ENCODE peak calls at places on chromosomes 6 and 20, in five cellular contexts. One of them, this sample, is unnamed.

GRCh38 chr6:14211596-14211961 is 94.0 kb downstream of the CD83 start:
- DNase-seq in trophoblast cell: no peak
- DNase-seq in neuronal stem cell: peak; percentile 83
- DNase-seq in mesenchymal stem cell: peak; percentile 62
- DNase-seq in H9: peak; percentile 59
- DNase-seq in this sample: peak; percentile 33

GRCh38 chr20:8601542-8601912 is 467.4 kb upstream of the PLCB4 start:
- DNase-seq in mesenchymal stem cell: no peak
- DNase-seq in neuronal stem cell: no peak
- DNase-seq in trophoblast cell: no peak
- DNase-seq in H9: no peak
- DNase-seq in this sample: no peak

GRCh38 chr6:168057836-168058235 is 21.2 kb downstream of the FRMD1 start:
- DNase-seq in trophoblast cell: no peak
- DNase-seq in neuronal stem cell: no peak
- DNase-seq in mesenchymal stem cell: no peak
- DNase-seq in H9: no peak
- DNase-seq in this sample: no peak

GRCh38 chr6:2744206-2744771 is 6.4 kb downstream of the MYLK4 start:
- DNase-seq in trophoblast cell: no peak
- DNase-seq in H9: no peak
- DNase-seq in mesenchymal stem cell: peak; percentile 26
- DNase-seq in neuronal stem cell: no peak
- DNase-seq in this sample: no peak

GRCh38 chr6:37660317-37660716 is 37.4 kb downstream of the MDGA1 start:
- DNase-seq in mesenchymal stem cell: no peak
- DNase-seq in trophoblast cell: no peak
- DNase-seq in neuronal stem cell: no peak
- DNase-seq in H9: no peak
- DNase-seq in this sample: no peak

GRCh38 chr6:159172066-159172465 is 2.9 kb downstream of the FNDC1 start:
- DNase-seq in neuronal stem cell: no peak
- DNase-seq in mesenchymal stem cell: no peak
- DNase-seq in H9: no peak
- DNase-seq in trophoblast cell: no peak
- DNase-seq in this sample: no peak

GRCh38 chr6:81171991-81172740 is 580.3 kb downstream of the TENT5A start:
- DNase-seq in trophoblast cell: no peak
- DNase-seq in H9: no peak
- DNase-seq in neuronal stem cell: no peak
- DNase-seq in mesenchymal stem cell: peak; percentile 80
- DNase-seq in this sample: no peak

GRCh38 chr20:63521602-63522001 is 1.0 kb downstream of the PPDPF start:
- DNase-seq in mesenchymal stem cell: peak; percentile 27
- DNase-seq in H9: peak; percentile 51
- DNase-seq in trophoblast cell: no peak
- DNase-seq in neuronal stem cell: no peak
- DNase-seq in this sample: peak; percentile 60

GRCh38 chr6:106730672-106731071 is 101.3 kb downstream of the QRSL1 start:
- DNase-seq in neuronal stem cell: no peak
- DNase-seq in H9: no peak
- DNase-seq in trophoblast cell: no peak
- DNase-seq in mesenchymal stem cell: no peak
- DNase-seq in this sample: no peak

GRCh38 chr6:44493593-44493992 is 106.1 kb downstream of the CDC5L start:
- DNase-seq in H9: no peak
- DNase-seq in trophoblast cell: no peak
- DNase-seq in neuronal stem cell: no peak
- DNase-seq in mesenchymal stem cell: no peak
- DNase-seq in this sample: no peak

GRCh38 chr6:131858765-131859490 is 51.1 kb downstream of the ENPP1 start:
- DNase-seq in H9: no peak
- DNase-seq in trophoblast cell: no peak
- DNase-seq in neuronal stem cell: no peak
- DNase-seq in mesenchymal stem cell: peak; percentile 32
- DNase-seq in this sample: no peak

GRCh38 chr20:33910529-33911327 is 83.0 kb upstream of the RALY start:
- DNase-seq in H9: no peak
- DNase-seq in mesenchymal stem cell: no peak
- DNase-seq in neuronal stem cell: no peak
- DNase-seq in trophoblast cell: no peak
- DNase-seq in this sample: no peak

GRCh38 chr6:37988696-37989095 is 169.2 kb downstream of the ZFAND3 start:
- DNase-seq in mesenchymal stem cell: no peak
- DNase-seq in trophoblast cell: no peak
- DNase-seq in H9: no peak
- DNase-seq in neuronal stem cell: no peak
- DNase-seq in this sample: no peak

GRCh38 chr20:63319164-63320040 is 26.4 kb downstream of the COL20A1 start:
- DNase-seq in H9: no peak
- DNase-seq in neuronal stem cell: no peak
- DNase-seq in mesenchymal stem cell: no peak
- DNase-seq in trophoblast cell: no peak
- DNase-seq in this sample: no peak

GRCh38 chr6:5541751-5542432 is 280.6 kb downstream of the FARS2 start:
- DNase-seq in mesenchymal stem cell: peak; percentile 16
- DNase-seq in neuronal stem cell: no peak
- DNase-seq in H9: peak; percentile 77
- DNase-seq in trophoblast cell: peak; percentile 90
- DNase-seq in this sample: no peak

GRCh38 chr20:47789081-47789998 is 4.1 kb upstream of the SULF2 start:
- DNase-seq in mesenchymal stem cell: peak; percentile 69
- DNase-seq in H9: no peak
- DNase-seq in trophoblast cell: no peak
- DNase-seq in neuronal stem cell: no peak
- DNase-seq in this sample: no peak

GRCh38 chr20:24994470-24995368 is 2.2 kb upstream of the APMAP start:
- DNase-seq in H9: peak; percentile 76
- DNase-seq in mesenchymal stem cell: peak; percentile 76
- DNase-seq in trophoblast cell: peak; percentile 59
- DNase-seq in neuronal stem cell: peak; percentile 78
- DNase-seq in this sample: peak; percentile 31

GRCh38 chr20:53021934-53022333 is 49.8 kb downstream of the TSHZ2 start:
- DNase-seq in neuronal stem cell: no peak
- DNase-seq in trophoblast cell: no peak
- DNase-seq in H9: no peak
- DNase-seq in mesenchymal stem cell: peak; percentile 31
- DNase-seq in this sample: no peak

GRCh38 chr6:11798538-11798937 is 19.9 kb upstream of the ADTRP start:
- DNase-seq in mesenchymal stem cell: no peak
- DNase-seq in H9: no peak
- DNase-seq in trophoblast cell: no peak
- DNase-seq in neuronal stem cell: no peak
- DNase-seq in this sample: no peak

GRCh38 chr6:72624557-72625160 is 2.8 kb downstream of the KCNQ5 start:
- DNase-seq in H9: no peak
- DNase-seq in trophoblast cell: no peak
- DNase-seq in neuronal stem cell: no peak
- DNase-seq in mesenchymal stem cell: peak; percentile 28
- DNase-seq in this sample: no peak

GRCh38 chr6:7258231-7258763 is 54.7 kb downstream of the SSR1 start:
- DNase-seq in mesenchymal stem cell: no peak
- DNase-seq in neuronal stem cell: no peak
- DNase-seq in trophoblast cell: no peak
- DNase-seq in H9: no peak
- DNase-seq in this sample: no peak

GRCh38 chr6:127855542-127856159 is 45.2 kb downstream of the THEMIS start:
- DNase-seq in H9: no peak
- DNase-seq in mesenchymal stem cell: peak; percentile 32
- DNase-seq in trophoblast cell: no peak
- DNase-seq in neuronal stem cell: no peak
- DNase-seq in this sample: no peak

GRCh38 chr6:158564243-158565121 is 4.6 kb downstream of the TMEM181 start:
- DNase-seq in neuronal stem cell: no peak
- DNase-seq in H9: no peak
- DNase-seq in trophoblast cell: no peak
- DNase-seq in mesenchymal stem cell: no peak
- DNase-seq in this sample: no peak

GRCh38 chr20:20395856-20396600 is 28.1 kb downstream of the INSM1 start:
- DNase-seq in neuronal stem cell: peak; percentile 88
- DNase-seq in mesenchymal stem cell: no peak
- DNase-seq in trophoblast cell: no peak
- DNase-seq in H9: peak; percentile 46
- DNase-seq in this sample: no peak

GRCh38 chr6:137698636-137699035 is 168.4 kb upstream of the TNFAIP3 start:
- DNase-seq in H9: no peak
- DNase-seq in mesenchymal stem cell: peak; percentile 34
- DNase-seq in trophoblast cell: no peak
- DNase-seq in neuronal stem cell: no peak
- DNase-seq in this sample: no peak

GRCh38 chr6:135310291-135310690 is 129.2 kb downstream of the MYB start:
- DNase-seq in mesenchymal stem cell: no peak
- DNase-seq in trophoblast cell: no peak
- DNase-seq in neuronal stem cell: no peak
- DNase-seq in H9: no peak
- DNase-seq in this sample: no peak

GRCh38 chr20:58439974-58440767 is 51.1 kb downstream of the VAPB start:
- DNase-seq in trophoblast cell: no peak
- DNase-seq in mesenchymal stem cell: peak; percentile 36
- DNase-seq in H9: no peak
- DNase-seq in neuronal stem cell: no peak
- DNase-seq in this sample: no peak

GRCh38 chr6:140069576-140069975 is 695.1 kb upstream of the CITED2 start:
- DNase-seq in H9: no peak
- DNase-seq in trophoblast cell: no peak
- DNase-seq in mesenchymal stem cell: no peak
- DNase-seq in neuronal stem cell: no peak
- DNase-seq in this sample: no peak

GRCh38 chr20:18331694-18332093 is 43.4 kb downstream of the ZNF133 start:
- DNase-seq in neuronal stem cell: no peak
- DNase-seq in H9: no peak
- DNase-seq in trophoblast cell: no peak
- DNase-seq in mesenchymal stem cell: no peak
- DNase-seq in this sample: no peak

GRCh38 chr6:64812138-64812537 is 894.9 kb downstream of the EYS start:
- DNase-seq in trophoblast cell: no peak
- DNase-seq in H9: no peak
- DNase-seq in neuronal stem cell: no peak
- DNase-seq in mesenchymal stem cell: no peak
- DNase-seq in this sample: no peak
- H2BK12ac ChIP-seq in trophoblast cell: no peak overlapping the region
- H2BK12ac ChIP-seq in H9: no peak overlapping the region
- H2BK12ac ChIP-seq in neuronal stem cell: no peak overlapping the region
- H2BK12ac ChIP-seq in mesenchymal stem cell: no peak overlapping the region
- H2BK12ac ChIP-seq in this sample: no peak overlapping the region

GRCh38 chr20:61315319-61315718 is 63.3 kb downstream of the CDH4 start:
- DNase-seq in mesenchymal stem cell: no peak
- DNase-seq in trophoblast cell: no peak
- DNase-seq in neuronal stem cell: no peak
- DNase-seq in H9: no peak
- DNase-seq in this sample: no peak
- H2BK12ac ChIP-seq in mesenchymal stem cell: no peak overlapping the region
- H2BK12ac ChIP-seq in trophoblast cell: no peak overlapping the region
- H2BK12ac ChIP-seq in neuronal stem cell: no peak overlapping the region
- H2BK12ac ChIP-seq in H9: no peak overlapping the region
- H2BK12ac ChIP-seq in this sample: no peak overlapping the region

GRCh38 chr6:10613693-10614092 is 80.7 kb downstream of the C6orf52 start:
- DNase-seq in H9: no peak
- DNase-seq in trophoblast cell: no peak
- DNase-seq in neuronal stem cell: no peak
- DNase-seq in mesenchymal stem cell: peak; percentile 17
- DNase-seq in this sample: no peak
- H2BK12ac ChIP-seq in H9: no peak overlapping the region
- H2BK12ac ChIP-seq in trophoblast cell: no peak overlapping the region
- H2BK12ac ChIP-seq in neuronal stem cell: no peak overlapping the region
- H2BK12ac ChIP-seq in mesenchymal stem cell: no peak overlapping the region
- H2BK12ac ChIP-seq in this sample: no peak overlapping the region

DNA sequence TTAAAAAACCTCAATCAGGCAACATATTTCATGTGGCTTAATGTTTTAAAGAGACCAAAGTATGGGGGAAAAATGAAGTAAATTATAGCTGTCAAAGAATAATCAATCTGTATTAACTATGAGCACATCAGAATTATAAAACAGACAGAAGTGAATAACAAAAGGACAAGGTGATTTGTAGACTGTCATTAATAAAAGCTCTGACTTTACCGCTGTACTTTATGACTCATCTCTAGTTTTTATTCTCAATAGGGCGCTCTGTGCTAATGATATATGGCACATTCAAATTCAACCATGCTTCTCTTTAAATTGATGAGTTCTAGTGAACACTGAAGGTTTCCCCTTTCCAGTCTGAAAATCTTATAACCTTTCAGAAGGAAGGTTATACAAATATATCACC is 72.0 kb downstream of the PREP start:
- DNase-seq in mesenchymal stem cell: no peak
- DNase-seq in neuronal stem cell: no peak
- DNase-seq in H9: no peak
- DNase-seq in trophoblast cell: no peak
- DNase-seq in this sample: no peak
- H2BK12ac ChIP-seq in mesenchymal stem cell: no peak overlapping the region
- H2BK12ac ChIP-seq in neuronal stem cell: no peak overlapping the region
- H2BK12ac ChIP-seq in H9: no peak overlapping the region
- H2BK12ac ChIP-seq in trophoblast cell: no peak overlapping the region
- H2BK12ac ChIP-seq in this sample: no peak overlapping the region

GRCh38 chr6:157259443-157259842 is 63.9 kb downstream of the TMEM242 start:
- DNase-seq in H9: no peak
- DNase-seq in neuronal stem cell: no peak
- DNase-seq in trophoblast cell: no peak
- DNase-seq in mesenchymal stem cell: no peak
- DNase-seq in this sample: no peak

GRCh38 chr6:157263146-157263545 is 60.2 kb downstream of the TMEM242 start:
- DNase-seq in H9: no peak
- DNase-seq in trophoblast cell: no peak
- DNase-seq in mesenchymal stem cell: no peak
- DNase-seq in neuronal stem cell: no peak
- DNase-seq in this sample: no peak

GRCh38 chr6:157260735-157261134 is 62.6 kb downstream of the TMEM242 start:
- DNase-seq in mesenchymal stem cell: no peak
- DNase-seq in trophoblast cell: no peak
- DNase-seq in neuronal stem cell: no peak
- DNase-seq in H9: no peak
- DNase-seq in this sample: no peak

GRCh38 chr6:157263881-157264397 is 59.4 kb downstream of the TMEM242 start:
- DNase-seq in neuronal stem cell: no peak
- DNase-seq in mesenchymal stem cell: no peak
- DNase-seq in trophoblast cell: no peak
- DNase-seq in H9: no peak
- DNase-seq in this sample: no peak

GRCh38 chr6:157261606-157262005 is 61.7 kb downstream of the TMEM242 start:
- DNase-seq in mesenchymal stem cell: no peak
- DNase-seq in trophoblast cell: no peak
- DNase-seq in neuronal stem cell: no peak
- DNase-seq in H9: no peak
- DNase-seq in this sample: no peak
- H2BK12ac ChIP-seq in mesenchymal stem cell: no peak overlapping the region
- H2BK12ac ChIP-seq in trophoblast cell: no peak overlapping the region
- H2BK12ac ChIP-seq in neuronal stem cell: no peak overlapping the region
- H2BK12ac ChIP-seq in H9: no peak overlapping the region
- H2BK12ac ChIP-seq in this sample: no peak overlapping the region

DNA sequence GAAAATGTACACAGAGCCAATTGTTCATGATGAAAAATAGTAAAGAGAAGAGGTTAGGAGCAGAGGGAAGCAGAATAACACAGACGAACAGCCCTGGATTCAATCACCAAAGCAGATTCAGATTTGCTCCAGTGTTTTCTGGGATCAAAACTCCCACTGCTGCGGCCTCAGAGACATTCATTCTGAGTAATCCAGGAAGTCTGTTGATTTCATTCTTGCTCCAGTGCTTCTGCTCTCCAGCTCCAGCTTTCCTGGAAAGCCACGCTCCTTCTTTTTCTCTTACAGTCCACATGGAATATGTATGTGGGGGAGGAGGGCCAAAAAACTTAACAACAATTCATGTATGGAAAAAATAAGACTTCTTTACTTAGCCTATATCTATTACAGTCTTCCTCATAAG is 26.5 kb upstream of the UST start:
- DNase-seq in mesenchymal stem cell: peak; percentile 14
- DNase-seq in neuronal stem cell: no peak
- DNase-seq in trophoblast cell: no peak
- DNase-seq in H9: no peak
- DNase-seq in this sample: no peak
- H2BK12ac ChIP-seq in mesenchymal stem cell: no peak overlapping the region
- H2BK12ac ChIP-seq in neuronal stem cell: no peak overlapping the region
- H2BK12ac ChIP-seq in trophoblast cell: no peak overlapping the region
- H2BK12ac ChIP-seq in H9: no peak overlapping the region
- H2BK12ac ChIP-seq in this sample: no peak overlapping the region